ENCODE peak calls at places on chromosomes 12 and 14, in five cellular contexts. A, Y, K, Q and H are unnamed samples.

GRCh38 chr12:108592033-108592909 is 5.6 kb downstream of the TMEM119 start:
- DNase-seq in A (no peak), Q (no peak), K (no peak), Y (no peak), H (no peak)

GRCh38 chr14:70811065-70811464 is 1.8 kb upstream of the MAP3K9 start:
- DNase-seq in Q (peak; percentile 58), Y (no peak), A (no peak), K (no peak), H (no peak)

GRCh38 chr12:82896979-82897378 is 210.3 kb downstream of the TMTC2 start:
- DNase-seq in Y (no peak), K (peak; percentile 62), A (peak; percentile 45), Q (peak; percentile 86), H (no peak)

GRCh38 chr12:56763753-56764657 is 881 bp downstream of the HSD17B6 start:
- DNase-seq in A (peak; percentile 54), K (peak; percentile 32), Q (peak; percentile 33), Y (no peak), H (no peak)

GRCh38 chr14:63787995-63788946 is 60.4 kb upstream of the SGPP1 start:
- DNase-seq in Q (no peak), Y (no peak), K (no peak), A (no peak), H (no peak)

GRCh38 chr12:98909749-98910148 is 264.7 kb downstream of the APAF1 start:
- DNase-seq in A (no peak), Q (no peak), Y (no peak), K (no peak), H (no peak)

GRCh38 chr12:14948672-14949071 is 10.3 kb upstream of the ERP27 start:
- DNase-seq in K (peak; percentile 75), Y (no peak), Q (peak; percentile 13), A (peak; percentile 44), H (no peak)

GRCh38 chr12:51374346-51374745 is 16.9 kb downstream of the GALNT6 start:
- DNase-seq in Q (no peak), K (no peak), A (no peak), Y (no peak), H (no peak)

GRCh38 chr14:75522224-75522764 is at the start of gene BATF:
- DNase-seq in A (no peak), Q (no peak), Y (peak; percentile 23), K (no peak), H (no peak)

GRCh38 chr12:101485015-101485414 is 9.9 kb downstream of the SPIC start:
- DNase-seq in A (no peak), Q (no peak), K (peak; percentile 50), Y (no peak), H (no peak)

GRCh38 chr14:104882991-104883660 is 18.1 kb downstream of the CEP170B start:
- DNase-seq in K (no peak), Q (no peak), Y (no peak), A (no peak), H (no peak)

GRCh38 chr12:1794440-1795090 is 25.8 kb upstream of the LRTM2 start:
- DNase-seq in Q (no peak), Y (no peak), A (no peak), K (no peak), H (no peak)

GRCh38 chr12:55428844-55429243 is 2.8 kb downstream of the OR6C76 start:
- DNase-seq in Y (no peak), Q (no peak), K (no peak), A (no peak), H (no peak)

GRCh38 chr14:62445570-62445969 is 599.7 kb downstream of the KCNH5 start:
- DNase-seq in A (no peak), K (no peak), Y (no peak), Q (no peak), H (no peak)

GRCh38 chr14:80940146-80940545 is 1.4 kb downstream of the CEP128 start:
- DNase-seq in K (peak; percentile 22), Y (no peak), A (no peak), Q (peak; percentile 18), H (no peak)

GRCh38 chr14:28867571-28867970 is 101.0 kb downstream of the FOXG1 start:
- DNase-seq in Y (no peak), A (no peak), K (peak; percentile 3), Q (no peak), H (no peak)

GRCh38 chr12:102769323-102769916 is 147.6 kb downstream of the PAH start:
- DNase-seq in A (peak; percentile 71), Y (peak; percentile 28), K (peak; percentile 81), Q (peak; percentile 62), H (peak; percentile 29)

GRCh38 chr14:35333797-35334743 is 41.9 kb downstream of the PSMA6 start:
- DNase-seq in Y (no peak), A (peak; percentile 29), K (no peak), Q (no peak), H (no peak)

GRCh38 chr14:21723431-21724045 is 49.9 kb upstream of the OR4E1 start:
- DNase-seq in K (peak; percentile 4), Y (no peak), Q (peak; percentile 32), A (peak; percentile 41), H (no peak)

GRCh38 chr14:105141486-105142281 is 26.9 kb downstream of the JAG2 start:
- DNase-seq in Y (no peak), A (no peak), K (no peak), Q (no peak), H (no peak)

GRCh38 chr14:90612801-90613200 is 203.4 kb downstream of the TTC7B start:
- DNase-seq in Y (no peak), Q (no peak), A (no peak), K (no peak), H (no peak)

GRCh38 chr12:117098361-117099217 is 627 bp downstream of the TESC start:
- DNase-seq in Q (no peak), Y (no peak), A (peak; percentile 37), K (no peak), H (no peak)

GRCh38 chr14:25406818-25407217 is 356.9 kb upstream of the STXBP6 start:
- DNase-seq in K (peak; percentile 61), Y (no peak), Q (peak; percentile 57), A (peak; percentile 49), H (no peak)

GRCh38 chr12:103326190-103326589 is 169.6 kb downstream of the C12orf42 start:
- DNase-seq in Q (peak; percentile 55), Y (no peak), A (peak; percentile 39), K (peak; percentile 2), H (no peak)

GRCh38 chr12:131893605-131894312 is 663 bp upstream of the ULK1 start:
- DNase-seq in Y (no peak), Q (no peak), A (no peak), K (peak; percentile 62), H (no peak)

GRCh38 chr12:67239061-67239460 is 30.1 kb upstream of the CAND1 start:
- DNase-seq in Y (no peak), K (no peak), Q (peak; percentile 6), A (peak; percentile 8), H (no peak)

GRCh38 chr12:74424778-74425177 is 112.9 kb upstream of the ATXN7L3B start:
- DNase-seq in K (no peak), A (no peak), Y (no peak), Q (no peak), H (no peak)

GRCh38 chr14:53411110-53411509 is 258.0 kb upstream of the DDHD1 start:
- DNase-seq in K (peak; percentile 84), A (no peak), Y (no peak), Q (no peak), H (no peak)

GRCh38 chr12:78835493-78835892 is 29.1 kb upstream of the SYT1 start:
- DNase-seq in Q (no peak), K (no peak), Y (no peak), A (no peak), H (no peak)

GRCh38 chr14:92793709-92794546 is at the start of gene GOLGA5:
- DNase-seq in Y (peak; percentile 94), A (peak; percentile 99), K (peak; percentile 98), Q (peak; percentile 97), H (peak; percentile 93)

GRCh38 chr14:92797935-92798653 is 4.0 kb downstream of the GOLGA5 start:
- DNase-seq in A (no peak), Q (no peak), Y (no peak), K (no peak), H (no peak)

GRCh38 chr14:92794547-92794941 is 439 bp downstream of the GOLGA5 start:
- DNase-seq in Q (no peak), K (peak; percentile 57), A (no peak), Y (no peak), H (no peak)

GRCh38 chr14:92792885-92793284 is 1.2 kb upstream of the GOLGA5 start:
- DNase-seq in Q (peak; percentile 12), Y (no peak), A (peak; percentile 30), K (peak; percentile 40), H (no peak)

GRCh38 chr14:92794961-92795360 is 856 bp downstream of the GOLGA5 start:
- DNase-seq in Q (no peak), Y (no peak), K (peak; percentile 26), A (no peak), H (no peak)
- H3K27ac ChIP-seq in Q (peak overlapping the region; percentile 53), Y (no peak overlapping the region), K (peak overlapping the region; percentile 89), A (peak overlapping the region; percentile 94), H (no peak overlapping the region)

GRCh38 chr12:54378791-54379400 is 5.6 kb downstream of the ZNF385A start:
- DNase-seq in A (no peak), K (peak; percentile 76), Q (peak; percentile 71), Y (no peak), H (peak; percentile 60)
- H3K27ac ChIP-seq in A (peak overlapping the region; percentile 81), K (no peak overlapping the region), Q (no peak overlapping the region), Y (peak overlapping the region; percentile 54), H (peak overlapping the region; percentile 36)

DNA sequence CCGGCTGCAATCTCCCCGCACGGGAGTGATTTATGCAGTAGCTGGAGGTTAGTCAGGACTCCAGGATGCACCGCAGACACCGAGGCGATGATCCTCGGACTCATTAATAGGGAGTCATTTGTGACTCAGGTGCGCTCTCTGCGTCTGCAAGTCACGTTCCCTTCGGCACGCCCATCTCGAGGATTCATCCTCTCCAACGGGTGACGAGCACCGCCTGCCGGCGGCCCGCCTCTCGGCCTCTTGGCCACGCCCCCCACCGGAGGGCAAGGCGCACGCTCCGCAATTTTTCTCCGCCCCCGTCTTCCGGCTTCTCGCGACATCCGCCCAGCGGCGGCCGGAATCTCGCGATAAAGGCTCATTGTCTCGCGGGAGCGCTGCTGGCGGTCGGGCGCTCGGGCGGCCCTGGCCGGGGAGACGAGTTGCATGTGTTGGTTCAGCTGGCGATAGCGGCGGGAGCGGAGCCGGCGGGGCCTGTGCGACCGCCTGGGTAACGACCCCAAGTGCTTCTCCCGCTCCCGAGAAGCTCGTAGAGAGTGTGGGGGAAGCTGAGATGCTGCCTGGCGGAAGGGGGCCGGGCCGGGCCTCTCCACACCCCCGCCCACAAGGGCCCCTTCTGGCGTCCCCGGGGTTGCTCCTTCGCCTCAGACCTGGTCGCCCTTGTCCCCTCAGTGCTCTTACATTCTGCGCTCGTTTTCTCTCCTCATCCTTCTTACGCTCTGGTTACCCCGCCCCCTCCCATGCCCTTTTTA is at the start of gene DENR:
- DNase-seq in A (peak; percentile 98), Q (peak; percentile 100), K (peak; percentile 100), Y (peak; percentile 93), H (peak; percentile 97)
- H3K27ac ChIP-seq in A (peak within 1 kb of the TSS; percentile 89), Q (peak within 1 kb of the TSS; percentile 54), K (peak within 1 kb of the TSS; percentile 56), Y (peak within 1 kb of the TSS; percentile 74), H (peak within 1 kb of the TSS; percentile 77)

GRCh38 chr14:52402812-52403526 is 88.9 kb downstream of the PTGER2 start:
- DNase-seq in K (peak; percentile 36), A (no peak), Q (peak; percentile 83), Y (no peak), H (no peak)

GRCh38 chr14:52397844-52398243 is 83.7 kb downstream of the PTGER2 start:
- DNase-seq in A (no peak), Y (no peak), K (no peak), Q (no peak), H (no peak)

GRCh38 chr14:52399886-52400599 is 85.9 kb downstream of the PTGER2 start:
- DNase-seq in K (peak; percentile 43), A (no peak), Q (peak; percentile 40), Y (no peak), H (no peak)

GRCh38 chr14:52399104-52399503 is 85.0 kb downstream of the PTGER2 start:
- DNase-seq in A (no peak), Q (no peak), Y (no peak), K (no peak), H (no peak)

GRCh38 chr14:52400846-52401245 is 86.7 kb downstream of the PTGER2 start:
- DNase-seq in Y (no peak), K (no peak), A (no peak), Q (no peak), H (no peak)
- H3K27ac ChIP-seq in Y (no peak overlapping the region), K (no peak overlapping the region), A (no peak overlapping the region), Q (no peak overlapping the region), H (no peak overlapping the region)